ENCODE peak calls at places on chromosome 15, in ten cellular contexts. Y is A549, W is AG10803, E is astrocyte of the spinal cord, L is AG04450, F is MM.1S, D is brain microvascular endothelial cell, T is BJ, Q is right lobe of liver, Z is IMR-90. K is an unnamed sample.

GRCh38 chr15:100129677-100130076 is 212.1 kb downstream of the ADAMTS17 start:
- DNase-seq in Y (no peak), W (no peak), E (no peak), L (no peak), F (no peak), D (no peak), T (no peak), Q (no peak), Z (no peak), K (no peak)

GRCh38 chr15:87973456-87974215 is 282.9 kb downstream of the NTRK3 start:
- DNase-seq in Y (no peak), W (no peak), E (no peak), L (no peak), F (no peak), D (no peak), T (no peak), Q (no peak), Z (no peak), K (no peak)

GRCh38 chr15:31106495-31107300 is 5.2 kb upstream of the TRPM1 start:
- DNase-seq in Y (no peak), W (peak; percentile 42), E (no peak), L (no peak), F (no peak), D (no peak), T (peak; percentile 67), Q (no peak), Z (no peak), K (no peak)

GRCh38 chr15:89299896-89300295 is 34.7 kb downstream of the POLG start:
- DNase-seq in Y (no peak), W (peak; percentile 47), E (peak; percentile 43), L (peak; percentile 13), F (no peak), D (peak; percentile 17), T (no peak), Q (no peak), Z (peak; percentile 64), K (peak; percentile 32)

GRCh38 chr15:84924074-84924700 is 39.7 kb downstream of the SLC28A1 start:
- DNase-seq in Y (no peak), W (peak; percentile 40), E (no peak), L (no peak), F (no peak), D (no peak), T (no peak), Q (no peak), Z (no peak), K (no peak)

GRCh38 chr15:90174140-90174891 is 26.8 kb upstream of the SEMA4B start:
- DNase-seq in Y (no peak), W (peak; percentile 15), E (peak; percentile 46), L (no peak), F (no peak), D (no peak), T (no peak), Q (peak; percentile 92), Z (no peak), K (peak; percentile 41)

GRCh38 chr15:59644757-59645156 is 12.6 kb downstream of the GTF2A2 start:
- DNase-seq in Y (no peak), W (no peak), E (no peak), L (no peak), F (no peak), D (no peak), T (no peak), Q (no peak), Z (peak; percentile 52), K (peak; percentile 22)

GRCh38 chr15:90046846-90047481 is 45.8 kb downstream of the ZNF710 start:
- DNase-seq in Y (no peak), W (no peak), E (no peak), L (no peak), F (peak; percentile 91), D (no peak), T (no peak), Q (no peak), Z (no peak), K (no peak)

GRCh38 chr15:36080759-36081158 is 498.7 kb upstream of the CDIN1 start:
- DNase-seq in Y (no peak), W (no peak), E (no peak), L (no peak), F (no peak), D (no peak), T (no peak), Q (no peak), Z (no peak), K (no peak)

GRCh38 chr15:90588427-90588826 is 58.7 kb downstream of the CRTC3 start:
- DNase-seq in Y (no peak), W (no peak), E (no peak), L (peak; percentile 18), F (no peak), D (peak; percentile 20), T (no peak), Q (no peak), Z (peak; percentile 78), K (no peak)

GRCh38 chr15:68578175-68578959 is 426 bp upstream of the CORO2B start:
- DNase-seq in Y (no peak), W (peak; percentile 71), E (peak; percentile 73), L (no peak), F (no peak), D (peak; percentile 14), T (no peak), Q (peak; percentile 61), Z (peak; percentile 71), K (peak; percentile 94)

GRCh38 chr15:35308802-35309201 is 223.7 kb upstream of the NANOGP8 start:
- DNase-seq in Y (no peak), W (peak; percentile 97), E (peak; percentile 84), L (peak; percentile 94), F (no peak), D (peak; percentile 90), T (peak; percentile 94), Q (no peak), Z (peak; percentile 98), K (peak; percentile 95)

DNA sequence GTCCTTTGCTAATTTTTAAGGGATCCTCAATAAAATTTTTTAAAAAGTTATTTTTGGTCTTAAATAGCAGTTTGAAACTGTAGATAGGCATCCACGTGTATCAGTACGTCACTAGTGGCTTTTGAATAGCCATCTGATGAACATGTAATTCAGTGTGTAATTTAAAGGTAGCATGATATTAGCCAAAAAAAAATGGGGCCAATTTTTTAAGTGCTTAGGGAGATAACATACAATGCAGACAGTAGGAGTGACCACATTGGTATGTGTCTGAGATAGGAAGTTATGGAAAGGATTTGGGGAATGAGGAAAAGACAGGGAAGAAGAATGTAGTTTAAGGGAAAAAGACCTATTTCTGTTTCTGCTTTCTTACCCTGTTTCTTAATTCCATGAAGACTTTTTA is 2.5 kb downstream of the AP4E1 start:
- DNase-seq in Y (no peak), W (peak; percentile 75), E (peak; percentile 20), L (no peak), F (no peak), D (no peak), T (no peak), Q (no peak), Z (peak; percentile 49), K (peak; percentile 10)
- H3K4me3 ChIP-seq in Y (no peak overlapping the region), W (no peak overlapping the region), E (no peak overlapping the region), L (no peak overlapping the region), F (no peak overlapping the region), D (no peak overlapping the region), T (no peak overlapping the region), Q (no peak overlapping the region), Z (no peak overlapping the region), K (no peak overlapping the region)

DNA sequence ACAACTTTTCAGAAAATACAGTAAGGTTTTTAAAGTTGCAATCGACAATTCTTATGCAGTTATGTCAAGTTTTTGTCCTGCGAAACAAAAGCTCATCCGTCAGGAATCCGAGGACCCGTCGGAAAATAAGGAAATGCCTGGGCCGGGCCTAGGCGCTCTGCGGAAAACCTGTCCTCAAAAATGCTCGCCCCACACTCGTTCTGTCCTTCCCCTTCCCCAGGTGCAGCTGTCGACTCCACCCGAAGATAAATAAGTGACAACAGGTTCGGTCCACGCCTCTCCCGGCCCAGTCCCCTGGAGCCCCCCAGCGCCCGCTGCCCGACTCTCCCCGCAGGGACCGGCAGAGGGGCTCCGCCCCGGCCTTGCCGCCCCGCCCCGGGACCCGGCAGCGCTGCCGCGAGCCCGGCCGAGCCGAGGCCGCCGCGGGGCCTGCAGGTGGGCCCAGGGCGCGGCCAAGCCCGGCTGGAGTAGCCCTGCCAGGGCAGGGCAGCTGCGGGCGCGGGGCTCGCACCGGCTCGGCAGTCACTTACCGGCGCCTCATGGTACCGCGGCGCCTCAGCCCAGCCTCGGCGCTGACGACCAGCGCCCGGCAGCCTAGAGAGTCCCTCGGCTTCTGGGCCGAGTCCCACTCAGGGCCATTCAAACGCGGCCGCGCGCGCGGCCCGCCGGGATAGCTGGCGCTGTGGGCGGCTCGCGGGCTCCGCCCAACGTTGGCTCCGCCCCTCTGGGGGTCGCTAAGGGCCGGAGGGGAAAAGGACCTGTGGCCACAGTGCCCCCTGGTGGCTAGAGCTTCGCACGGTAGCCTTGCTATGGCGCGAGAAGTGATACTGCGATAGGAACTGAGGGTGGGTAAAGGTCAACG is at the start of gene KATNBL1:
- DNase-seq in Y (peak; percentile 86), W (peak; percentile 89), E (peak; percentile 93), L (peak; percentile 79), F (peak; percentile 97), D (peak; percentile 86), T (peak; percentile 32), Q (peak; percentile 98), Z (peak; percentile 90), K (peak; percentile 97)
- TF ChIP-seq CTCF in Y (peak; percentile 95), W (peak; percentile 81), E (peak; percentile 93), L (peak; percentile 89), F (peak; percentile 93), D (peak; percentile 89), T (peak; percentile 90), Q (peak; percentile 95), Z (peak; percentile 95), K (peak; percentile 88)

GRCh38 chr15:40923551-40923950 is 5.6 kb upstream of the DLL4 start:
- DNase-seq in Y (no peak), W (no peak), E (no peak), L (no peak), F (no peak), D (no peak), T (no peak), Q (no peak), Z (peak; percentile 34), K (no peak)

GRCh38 chr15:40925863-40926658 is 3.1 kb upstream of the DLL4 start:
- DNase-seq in Y (no peak), W (peak; percentile 23), E (no peak), L (no peak), F (no peak), D (no peak), T (no peak), Q (no peak), Z (no peak), K (peak; percentile 55)

GRCh38 chr15:40926659-40927496 is 2.3 kb upstream of the DLL4 start:
- DNase-seq in Y (no peak), W (no peak), E (no peak), L (no peak), F (no peak), D (no peak), T (no peak), Q (no peak), Z (no peak), K (no peak)

GRCh38 chr15:40927497-40928346 is 1.4 kb upstream of the DLL4 start:
- DNase-seq in Y (no peak), W (no peak), E (no peak), L (no peak), F (peak; percentile 30), D (no peak), T (no peak), Q (no peak), Z (no peak), K (no peak)

GRCh38 chr15:40925495-40925862 is 3.7 kb upstream of the DLL4 start:
- DNase-seq in Y (no peak), W (no peak), E (no peak), L (no peak), F (no peak), D (no peak), T (no peak), Q (no peak), Z (no peak), K (no peak)
- H3K4me3 ChIP-seq in Y (no peak overlapping the region), W (no peak overlapping the region), E (no peak overlapping the region), L (no peak overlapping the region), F (no peak overlapping the region), D (no peak overlapping the region), T (no peak overlapping the region), Q (no peak overlapping the region), Z (no peak overlapping the region), K (no peak overlapping the region)

GRCh38 chr15:61997786-61998185 is 62.5 kb downstream of the VPS13C start:
- DNase-seq in Y (no peak), W (peak; percentile 5), E (no peak), L (no peak), F (no peak), D (no peak), T (no peak), Q (no peak), Z (no peak), K (no peak)
- TF ChIP-seq CTCF in Y (no peak), W (no peak), E (no peak), L (no peak), F (no peak), D (no peak), T (no peak), Q (no peak), Z (no peak), K (no peak)

K was measured in foreskin fibroblast.